ENCODE peak calls at places on chromosomes 13 and 19, in four cellular contexts. S, M, Z and W are unnamed samples.

GRCh38 chr19:11699931-11700794 is 38.6 kb downstream of the ZNF823 start:
- DNase-seq in M (peak), Z (peak), S (no peak), W (peak)

GRCh38 chr19:1360818-1361461 is 22.8 kb upstream of the NDUFS7 start:
- DNase-seq in S (no peak), Z (no peak), M (no peak), W (no peak)

GRCh38 chr19:14023404-14024235 is 4.3 kb upstream of the RLN3 start:
- DNase-seq in S (peak), Z (peak), M (peak), W (no peak)

GRCh38 chr19:53586277-53586691 is 45.5 kb upstream of the DPRX start:
- DNase-seq in S (no peak), Z (peak), M (no peak), W (no peak)

GRCh38 chr19:9672893-9673292 is 2.0 kb downstream of the ZNF562 start:
- DNase-seq in S (no peak), M (no peak), Z (peak), W (no peak)

GRCh38 chr13:49585220-49586157 is at the start of gene RCBTB1:
- DNase-seq in M (peak), S (peak), Z (peak), W (peak)

GRCh38 chr19:56245062-56245740 is 27.3 kb upstream of the EDDM13 start:
- DNase-seq in Z (no peak), S (no peak), M (no peak), W (no peak)

GRCh38 chr19:11538232-11539036 is at the start of gene CNN1:
- DNase-seq in M (peak), Z (peak), S (peak), W (no peak)

GRCh38 chr13:33554919-33555791 is 262.8 kb upstream of the RFC3 start:
- DNase-seq in M (no peak), Z (no peak), S (no peak), W (no peak)

GRCh38 chr13:86572115-86572514 is 772.9 kb upstream of the SLITRK6 start:
- DNase-seq in M (no peak), S (no peak), Z (no peak), W (peak)

GRCh38 chr19:38684078-38684861 is 36.8 kb downstream of the ACTN4 start:
- DNase-seq in Z (no peak), S (no peak), M (peak), W (peak)

GRCh38 chr13:48184260-48184659 is 48.7 kb upstream of the ITM2B start:
- DNase-seq in S (no peak), Z (no peak), M (no peak), W (no peak)

GRCh38 chr13:43805071-43805468 is 18.3 kb upstream of the ENOX1 start:
- DNase-seq in S (no peak), Z (peak), M (no peak), W (peak)
- TF ChIP-seq FOSL1 in S (no peak), Z (no peak), M (no peak), W (peak)

DNA sequence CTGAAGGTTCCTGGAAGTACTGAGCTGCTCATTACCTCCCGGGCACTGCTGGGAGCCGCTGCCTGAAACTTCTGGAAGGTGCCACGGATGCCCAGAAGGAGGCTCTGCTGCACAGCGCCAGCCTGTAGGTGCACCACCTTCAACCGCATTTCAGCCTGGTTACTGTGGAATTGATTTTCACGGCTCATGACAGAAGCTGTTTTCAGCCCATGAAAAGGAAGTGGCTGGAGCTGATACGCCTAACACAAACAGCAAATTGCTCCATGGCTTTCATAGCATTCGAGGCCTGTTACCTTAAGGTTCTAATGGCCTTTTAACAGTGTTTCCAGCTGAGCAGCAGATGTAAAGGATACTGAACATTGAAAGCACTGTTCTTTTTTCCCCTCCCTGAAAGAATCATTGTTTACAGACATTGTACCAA is 22.0 kb downstream of the GPC6 start:
- DNase-seq in S (no peak), Z (peak), M (no peak), W (no peak)
- TF ChIP-seq JUND in S (no peak), Z (no peak), M (no peak), W (no peak)

GRCh38 chr19:17936379-17936778 is 3.6 kb downstream of the CCDC124 start:
- DNase-seq in S (no peak), Z (no peak), M (no peak), W (no peak)

GRCh38 chr19:17933414-17934129 is 757 bp downstream of the CCDC124 start:
- DNase-seq in M (peak), Z (peak), S (no peak), W (no peak)

GRCh38 chr19:17929056-17929455 is 3.8 kb upstream of the CCDC124 start:
- DNase-seq in M (no peak), S (no peak), Z (no peak), W (no peak)

GRCh38 chr19:17931532-17932191 is 1.2 kb upstream of the CCDC124 start:
- DNase-seq in S (peak), Z (no peak), M (peak), W (no peak)

GRCh38 chr19:17932485-17933338 is at the start of gene CCDC124:
- DNase-seq in S (peak), Z (peak), M (peak), W (peak)
- TF ChIP-seq ZNF274 in S (no peak), Z (peak), M (no peak), W (no peak)

DNA sequence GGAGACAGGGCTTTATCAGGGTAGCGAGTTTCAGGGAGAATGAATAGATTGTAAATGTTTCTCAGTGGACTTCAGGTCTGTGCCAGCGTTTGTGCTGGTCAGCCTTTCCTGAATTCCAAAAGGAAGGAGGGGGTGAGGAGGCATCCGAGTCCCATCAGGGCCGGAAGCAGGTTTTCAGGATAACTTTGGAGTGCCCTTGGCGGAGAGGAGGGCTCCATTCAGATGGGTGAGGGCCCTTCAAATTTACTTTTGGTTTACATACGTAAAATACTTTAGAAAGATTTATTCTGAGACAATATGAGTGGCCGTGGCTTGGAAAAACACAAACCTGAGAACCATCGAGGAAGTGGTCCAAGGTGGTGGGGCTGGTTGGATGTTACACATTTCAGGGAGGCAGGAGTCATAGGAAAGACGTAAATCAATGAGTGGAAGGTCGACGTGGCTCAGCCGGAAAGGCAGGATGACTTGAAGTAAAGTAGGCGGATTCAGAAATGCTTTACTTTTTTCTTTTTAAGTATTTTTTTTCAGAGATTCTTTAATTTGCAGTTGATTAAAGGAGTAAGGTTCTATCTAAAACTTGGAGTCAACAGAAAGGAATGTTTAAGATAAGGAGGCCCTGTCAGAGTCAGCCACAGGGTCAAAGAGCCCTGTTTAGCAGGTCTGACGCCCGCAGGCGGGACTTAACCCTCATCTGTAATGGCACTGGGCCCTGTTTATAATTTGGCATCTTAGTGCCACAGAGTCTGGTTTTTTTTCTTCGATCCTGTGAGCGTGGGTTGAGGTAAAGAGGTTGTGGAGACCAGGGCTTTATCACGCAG is 32.8 kb downstream of the ATP11A start:
- DNase-seq in M (peak), Z (peak), S (no peak), W (peak)
- TF ChIP-seq FOSL1 in M (peak), Z (no peak), S (no peak), W (no peak)

GRCh38 chr19:16820056-16820455 is 9.1 kb upstream of the SIN3B start:
- DNase-seq in M (no peak), S (no peak), Z (no peak), W (no peak)
- TF ChIP-seq JUND in M (no peak), S (no peak), Z (no peak), W (no peak)

GRCh38 chr13:103810026-103810425 is 743.8 kb upstream of the SLC10A2 start:
- DNase-seq in M (no peak), Z (no peak), S (no peak), W (no peak)
- TF ChIP-seq ZNF274 in M (no peak), Z (no peak), S (no peak), W (no peak)

DNA sequence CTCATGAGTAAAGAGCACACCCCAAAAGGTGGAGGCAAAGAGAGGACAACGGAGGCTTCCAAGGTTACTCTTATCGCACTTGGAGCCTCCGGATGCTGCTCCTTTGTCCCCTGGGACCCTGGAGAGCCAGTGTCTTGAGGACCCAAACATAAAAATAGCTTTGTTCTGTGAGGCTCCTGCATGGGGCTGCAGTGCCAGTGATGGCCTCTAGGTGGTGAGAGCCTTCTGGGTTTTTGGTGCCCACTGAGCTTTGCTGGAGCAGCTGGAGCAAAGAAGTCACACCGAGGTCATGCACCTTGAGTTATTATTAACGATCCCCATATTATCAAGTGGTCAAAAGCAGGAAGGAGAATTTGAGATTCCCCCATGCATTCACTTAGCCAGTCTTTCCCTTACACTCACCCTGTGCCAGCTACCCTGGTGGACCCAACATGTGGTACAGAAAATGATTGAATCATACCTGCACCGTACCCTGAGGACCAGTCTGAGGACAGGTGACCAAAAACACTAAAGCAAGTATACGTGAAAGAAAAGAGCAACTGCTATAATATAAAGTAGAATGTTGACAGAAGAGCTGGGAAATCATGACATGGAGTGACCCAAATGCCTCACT is 41.5 kb downstream of the ZNF682 start:
- DNase-seq in S (peak), Z (no peak), M (peak), W (no peak)
- TF ChIP-seq FOSL1 in S (no peak), Z (no peak), M (no peak), W (no peak)

GRCh38 chr19:46719629-46720515 is 3.0 kb upstream of the PRKD2 start:
- DNase-seq in M (no peak), Z (no peak), S (no peak), W (no peak)
- TF ChIP-seq JUND in M (no peak), Z (no peak), S (no peak), W (no peak)

DNA sequence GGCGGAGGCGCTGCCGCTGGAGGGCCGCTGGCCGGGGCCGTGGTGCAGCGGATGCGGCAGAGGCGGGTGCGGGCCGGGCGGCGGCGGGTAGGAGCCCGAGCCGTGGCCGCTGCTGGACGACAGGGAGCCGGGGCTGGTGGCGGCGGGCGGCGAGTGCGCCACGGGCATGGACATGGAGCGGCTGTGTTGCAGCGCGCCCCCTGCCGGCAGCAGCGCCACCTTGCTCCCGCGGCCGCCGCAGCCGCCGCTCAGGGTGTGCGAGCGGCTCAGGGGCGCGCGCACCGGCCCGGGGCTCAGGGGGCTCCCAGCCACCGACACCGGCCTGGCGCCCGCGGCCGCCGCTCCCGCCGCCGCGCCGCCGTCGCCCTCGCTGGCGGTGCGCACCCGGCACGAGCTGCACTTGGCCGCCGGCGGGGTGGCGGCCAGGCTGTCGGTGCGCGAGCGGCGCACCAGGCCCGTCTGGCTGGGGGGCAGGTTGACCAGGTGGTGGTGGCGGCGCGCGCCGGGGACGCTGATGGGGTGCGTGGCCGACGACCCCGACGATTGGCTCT is 1.7 kb downstream of the IRS2 start:
- DNase-seq in M (no peak), Z (no peak), S (peak), W (no peak)
- TF ChIP-seq ZNF274 in M (no peak), Z (no peak), S (no peak), W (no peak)

GRCh38 chr19:48724796-48725753 is 5.5 kb upstream of the MAMSTR start:
- DNase-seq in S (no peak), Z (no peak), M (peak), W (peak)
- TF ChIP-seq FOSL1 in S (no peak), Z (no peak), M (peak), W (no peak)